ENCODE peak calls at places on chromosomes 1 and 21, in four cellular contexts. C, X, K and Q are unnamed samples.

GRCh38 chr1:20358761-20359263 is 68.1 kb downstream of the VWA5B1 start:
- DNase-seq in C (no peak), X (no peak), K (no peak), Q (no peak)

GRCh38 chr1:205317311-205317917 is 4.1 kb downstream of the NUAK2 start:
- DNase-seq in C (no peak), X (no peak), K (no peak), Q (no peak)

GRCh38 chr21:31489014-31489413 is 145.0 kb upstream of the TIAM1 start:
- DNase-seq in C (no peak), X (no peak), K (no peak), Q (no peak)

GRCh38 chr1:203307690-203308126 is 2.4 kb downstream of the BTG2 start:
- DNase-seq in C (no peak), X (no peak), K (no peak), Q (no peak)

GRCh38 chr1:24931481-24932221 is 1.6 kb upstream of the RUNX3 start:
- DNase-seq in C (no peak), X (no peak), K (no peak), Q (no peak)

GRCh38 chr1:237206065-237206414 is 164.1 kb downstream of the RYR2 start:
- DNase-seq in C (no peak), X (no peak), K (no peak), Q (no peak)

GRCh38 chr1:222546548-222547259 is 1.2 kb downstream of the HHIPL2 start:
- DNase-seq in C (no peak), X (no peak), K (no peak), Q (peak)

GRCh38 chr1:223794040-223794880 is 51.5 kb downstream of the TP53BP2 start:
- DNase-seq in C (no peak), X (no peak), K (no peak), Q (no peak)

GRCh38 chr1:160625725-160626498 is 20.9 kb downstream of the SLAMF1 start:
- DNase-seq in C (no peak), X (no peak), K (no peak), Q (no peak)

GRCh38 chr1:160096491-160097116 is 1.8 kb downstream of the IGSF8 start:
- DNase-seq in C (no peak), X (no peak), K (no peak), Q (peak)

GRCh38 chr1:180527270-180527669 is 24.9 kb upstream of the ACBD6 start:
- DNase-seq in C (peak), X (no peak), K (no peak), Q (no peak)

GRCh38 chr1:27957655-27958054 is 2.1 kb upstream of the XKR8 start:
- DNase-seq in C (no peak), X (no peak), K (no peak), Q (no peak)

GRCh38 chr1:18951416-18951815 is 5.1 kb downstream of the IFFO2 start:
- DNase-seq in C (no peak), X (no peak), K (no peak), Q (no peak)

DNA sequence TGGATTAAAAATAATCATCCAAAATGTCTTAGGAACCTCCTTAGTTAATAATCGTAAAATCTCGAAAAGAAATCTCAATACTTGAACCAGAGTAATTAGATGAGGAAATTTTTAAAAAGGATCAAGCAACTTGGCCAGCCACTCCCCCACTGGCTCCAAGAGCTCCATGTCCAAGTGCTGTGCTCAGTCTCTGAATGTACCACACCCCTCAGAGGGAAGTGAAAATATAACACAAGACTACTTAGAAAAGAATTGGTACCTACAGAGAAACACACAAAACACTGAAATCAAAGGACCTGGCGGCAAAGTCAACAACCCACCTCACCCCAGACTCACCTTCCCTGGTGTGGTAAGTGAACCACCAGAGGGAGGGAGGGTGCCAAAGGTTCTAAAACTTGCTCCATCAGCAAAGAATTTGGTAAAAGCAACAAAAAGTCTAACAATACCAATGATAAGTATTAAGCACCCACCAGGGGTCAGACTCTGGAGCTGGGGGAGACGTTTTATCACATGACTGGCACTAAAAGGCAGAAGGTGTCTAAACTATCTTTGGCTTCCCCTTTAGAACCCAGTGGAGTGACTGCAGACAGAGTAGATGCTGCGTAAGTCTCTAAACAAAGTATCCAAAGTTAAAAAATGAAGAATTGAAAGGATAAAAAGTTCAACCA is 14.0 kb downstream of the LBR start:
- DNase-seq in C (no peak), X (no peak), K (no peak), Q (no peak)
- TF ChIP-seq SPI1 in C (no peak), X (no peak), K (no peak), Q (no peak)

DNA sequence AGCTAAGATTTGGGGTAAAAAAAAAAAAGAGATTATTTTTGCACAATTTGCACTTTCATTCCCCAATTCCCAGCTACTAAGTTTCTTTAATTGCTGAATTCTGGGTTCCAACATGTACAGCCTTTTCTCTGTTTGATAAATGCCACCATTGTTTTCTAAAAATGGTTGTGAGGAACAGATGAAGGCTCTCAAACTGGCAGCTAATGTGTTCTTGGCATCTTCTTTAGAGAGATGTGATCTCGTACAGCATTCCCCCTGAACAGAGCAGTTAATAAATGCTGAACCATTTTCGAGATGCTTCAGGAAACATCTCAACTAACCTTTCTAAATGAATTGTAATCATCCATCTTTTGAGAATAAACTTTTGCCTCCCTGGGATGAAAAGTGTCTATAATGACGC is 107.9 kb upstream of the DYNLT5 start:
- DNase-seq in C (no peak), X (no peak), K (no peak), Q (no peak)
- TF ChIP-seq SPI1 in C (no peak), X (no peak), K (no peak), Q (no peak)

DNA sequence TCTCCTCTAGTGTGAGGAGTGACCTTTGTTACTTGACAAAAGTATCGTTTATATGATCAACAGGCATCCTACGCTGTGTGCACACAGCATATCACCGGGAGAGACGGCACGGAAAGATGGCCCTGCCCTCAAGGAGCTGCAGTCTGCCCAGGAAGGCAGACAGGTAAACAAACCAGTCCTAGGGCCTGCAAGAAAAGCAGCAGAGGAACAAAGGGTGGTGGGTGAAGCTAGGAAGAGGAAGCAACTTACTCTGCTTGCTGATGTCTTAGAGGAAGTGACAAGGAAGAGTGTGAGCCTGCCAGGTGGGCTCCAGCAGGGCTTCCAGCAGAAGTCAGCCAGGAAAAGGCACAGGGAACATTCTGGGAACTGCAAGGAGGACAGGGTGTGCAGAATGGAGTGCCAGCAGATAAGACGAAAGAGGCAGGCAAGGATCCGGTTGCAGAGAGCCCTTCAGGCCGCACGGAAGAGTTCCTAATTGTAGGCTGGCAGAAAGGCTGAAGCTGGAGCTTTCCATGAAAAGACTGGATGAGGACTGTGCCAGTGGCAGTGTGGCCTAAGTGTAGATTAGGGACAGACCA is 106.7 kb downstream of the SLC45A1 start:
- DNase-seq in C (no peak), X (no peak), K (no peak), Q (peak)
- TF ChIP-seq SPI1 in C (peak), X (peak), K (peak), Q (peak)

DNA sequence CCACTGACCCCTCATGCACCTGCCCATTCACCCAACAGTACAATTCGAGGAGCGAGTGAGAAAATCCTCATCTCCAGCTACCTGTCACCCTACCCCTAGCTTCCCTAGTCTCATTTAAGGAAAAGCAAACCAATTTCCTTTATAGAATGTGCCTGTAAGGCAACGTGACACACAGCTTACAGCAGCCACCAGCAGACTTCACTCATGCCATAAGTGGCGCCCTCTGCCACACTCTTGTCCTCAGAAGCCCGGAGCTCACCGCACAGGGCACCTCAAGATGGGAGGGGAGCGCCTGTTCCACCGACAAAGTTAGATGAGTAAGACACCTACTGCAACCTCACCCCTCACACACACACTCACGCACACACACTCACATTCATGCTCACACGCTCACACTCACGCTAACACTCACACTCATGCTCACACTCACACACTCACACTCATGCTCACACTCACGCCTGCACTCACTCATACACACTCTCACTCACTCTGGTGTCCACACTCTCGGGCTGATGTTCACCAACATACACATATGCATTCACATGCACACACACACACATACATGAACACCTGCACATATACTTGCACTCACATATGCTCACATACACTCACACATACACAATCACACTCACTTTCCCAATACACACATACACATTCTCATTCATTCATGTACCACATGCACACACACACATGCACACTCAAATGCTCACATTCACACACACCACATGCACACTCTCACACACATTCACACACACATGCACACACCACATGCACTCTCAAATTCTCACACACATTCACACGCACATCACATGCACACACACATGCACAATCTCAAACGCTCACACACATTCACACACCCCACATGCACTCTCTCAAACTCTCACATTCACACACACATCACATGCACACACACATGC is 170.7 kb downstream of the PSMG1 start:
- DNase-seq in C (no peak), X (no peak), K (no peak), Q (no peak)
- TF ChIP-seq SPI1 in C (no peak), X (no peak), K (no peak), Q (no peak)

DNA sequence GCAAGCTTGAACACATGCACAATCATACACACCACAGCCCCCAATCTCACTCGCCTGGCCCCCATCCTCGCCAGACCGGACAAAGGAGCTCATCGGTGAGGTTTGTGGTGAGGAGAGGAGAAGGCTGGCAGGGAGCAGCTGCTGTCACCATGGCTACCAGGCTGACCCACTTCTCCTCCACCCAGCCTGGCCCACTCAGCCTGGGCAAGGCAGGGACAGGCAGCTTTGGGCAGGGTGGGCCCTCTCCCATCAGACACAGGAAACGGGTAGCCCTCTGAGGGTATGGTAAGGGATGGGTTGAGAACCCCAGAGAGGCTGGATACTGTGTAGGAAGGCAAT is 15.9 kb downstream of the RIMS3 start:
- DNase-seq in C (no peak), X (no peak), K (no peak), Q (no peak)
- TF ChIP-seq SPI1 in C (no peak), X (no peak), K (no peak), Q (no peak)

GRCh38 chr1:2405588-2406295 is 6.6 kb downstream of the PEX10 start:
- DNase-seq in C (no peak), X (no peak), K (no peak), Q (no peak)
- TF ChIP-seq SPI1 in C (no peak), X (no peak), K (no peak), Q (no peak)

DNA sequence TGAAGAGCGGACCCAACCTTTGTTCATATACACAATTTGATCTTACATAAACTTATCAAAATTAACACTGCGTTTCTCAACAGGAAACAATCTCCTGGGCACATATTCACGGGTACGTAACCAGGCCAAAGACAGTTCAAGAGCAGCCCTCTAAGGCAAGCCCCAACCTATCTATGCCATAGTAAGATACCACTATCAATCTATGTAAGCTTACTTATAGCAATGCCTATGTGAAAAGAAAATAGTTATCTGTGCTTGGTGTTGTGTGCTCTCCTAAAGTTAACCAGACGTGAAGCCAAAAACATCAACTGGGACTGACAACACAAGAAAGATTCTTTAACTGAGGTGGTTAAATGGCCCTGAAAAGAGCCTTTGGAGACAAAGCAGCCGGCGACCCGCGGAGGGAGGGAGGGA is 49.4 kb upstream of the BOLA1 start:
- DNase-seq in C (no peak), X (no peak), K (no peak), Q (peak)
- TF ChIP-seq SPI1 in C (no peak), X (no peak), K (no peak), Q (no peak)

DNA sequence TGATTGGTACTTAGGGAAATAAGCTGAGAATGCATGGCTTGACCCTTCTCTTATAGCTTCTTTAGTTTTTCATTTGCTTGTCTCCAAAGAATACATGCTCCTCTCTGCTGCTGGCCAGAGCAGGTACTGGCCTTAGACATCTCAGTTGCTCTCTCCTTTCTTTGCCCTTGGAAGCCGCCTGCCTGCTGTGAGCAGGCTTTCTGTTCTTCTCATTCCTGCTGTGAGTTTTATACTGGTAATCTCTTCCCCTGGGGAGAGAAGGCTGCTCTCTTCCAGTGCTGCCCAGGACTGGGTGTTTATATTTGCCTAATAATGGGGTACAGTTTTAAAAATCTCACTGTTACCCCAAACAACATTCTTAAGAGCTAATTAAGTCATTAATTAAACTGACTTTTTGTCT is 323.5 kb upstream of the LRRC7 start:
- DNase-seq in C (no peak), X (no peak), K (no peak), Q (no peak)
- TF ChIP-seq SPI1 in C (no peak), X (no peak), K (no peak), Q (no peak)